ENCODE peak calls at places on chromosomes 12 and 14, in eight cellular contexts. E is activated CD8-positive, alpha-beta T cell treated with anti-CD3 and anti-CD28 coated beads, Interleukin-2, amount 10 ng/mL, durations not matched to agents 7 days and 5 days; H is RCC 7860; T is foreskin fibroblast; D is psoas muscle; L is amygdala; A is hypothalamus; X is anterior cingulate cortex. M is an unnamed sample.
A peak's percentile ranks its signal among the peaks of the same experiment; 100 is the strongest.

GRCh38 chr12:101696477-101697196 is 803 bp upstream of the CHPT1 start:
- DNase-seq in L (no peak), T (peak; percentile 21), X (peak; percentile 42), E (no peak), H (no peak), A (peak; percentile 10), D (peak; percentile 84), M (no peak)

GRCh38 chr12:95998611-95999300 is 2.6 kb upstream of the HAL start:
- DNase-seq in D (no peak), E (peak; percentile 73), L (peak; percentile 8), T (peak; percentile 66), X (peak; percentile 15), A (no peak), H (peak; percentile 31), M (peak; percentile 66)

GRCh38 chr14:39145266-39145966 is 24.7 kb downstream of the TRAPPC6B start:
- DNase-seq in T (no peak), D (no peak), A (no peak), H (no peak), L (no peak), X (no peak), E (no peak), M (no peak)

GRCh38 chr12:55850893-55851292 is 8.2 kb upstream of the MMP19 start:
- DNase-seq in D (no peak), E (no peak), X (no peak), H (no peak), L (no peak), A (no peak), T (peak; percentile 74), M (no peak)

GRCh38 chr14:68957688-68958248 is 21.3 kb downstream of the ACTN1 start:
- DNase-seq in E (no peak), T (no peak), L (no peak), H (no peak), X (no peak), D (no peak), A (no peak), M (no peak)

GRCh38 chr14:76687611-76688372 is 73.5 kb upstream of the VASH1 start:
- DNase-seq in T (peak; percentile 16), H (no peak), L (no peak), E (peak; percentile 8), A (no peak), X (no peak), D (no peak), M (no peak)

GRCh38 chr12:79344855-79345840 is 345.6 kb downstream of the PAWR start:
- DNase-seq in X (no peak), H (peak; percentile 44), T (peak; percentile 46), E (peak; percentile 20), A (no peak), L (no peak), D (no peak), M (peak; percentile 20)

GRCh38 chr12:55659486-55660385 is 23.0 kb downstream of the OR10P1 start:
- DNase-seq in L (no peak), A (no peak), H (no peak), E (no peak), T (peak; percentile 61), X (no peak), D (no peak), M (peak; percentile 31)

GRCh38 chr12:112350593-112351592 is 31.3 kb downstream of the HECTD4 start:
- DNase-seq in D (no peak), A (no peak), X (no peak), H (no peak), T (peak; percentile 54), E (no peak), L (no peak), M (no peak)

GRCh38 chr14:90400904-90401561 is 4.2 kb downstream of the CALM1 start:
- DNase-seq in D (no peak), H (no peak), A (no peak), X (no peak), T (no peak), E (no peak), L (no peak), M (no peak)

GRCh38 chr12:109759076-109759420 is 45.4 kb downstream of the FAM222A start:
- DNase-seq in E (no peak), D (peak; percentile 23), A (no peak), T (no peak), X (no peak), L (no peak), H (no peak), M (peak; percentile 8)

GRCh38 chr12:23055004-23055403 is 430.0 kb downstream of the ETNK1 start:
- DNase-seq in X (no peak), T (no peak), E (no peak), H (peak; percentile 8), L (no peak), A (no peak), D (no peak), M (no peak)

GRCh38 chr14:35944847-35945246 is 118.7 kb downstream of the BRMS1L start:
- DNase-seq in L (no peak), T (no peak), D (no peak), X (no peak), A (no peak), H (no peak), E (peak; percentile 44), M (peak; percentile 38)

GRCh38 chr12:108764540-108765288 is 33.4 kb upstream of the CORO1C start:
- DNase-seq in H (no peak), D (peak; percentile 1), X (no peak), T (no peak), E (no peak), A (no peak), L (no peak), M (no peak)

GRCh38 chr12:63133981-63134380 is 17.0 kb downstream of the AVPR1A start:
- DNase-seq in D (no peak), X (no peak), L (no peak), T (no peak), E (no peak), A (no peak), H (no peak), M (no peak)

GRCh38 chr12:93757792-93758694 is 80.9 kb downstream of the CRADD start:
- DNase-seq in D (no peak), T (no peak), L (no peak), X (no peak), A (no peak), E (no peak), H (no peak), M (no peak)

GRCh38 chr14:28767239-28767850 is 758 bp downstream of the FOXG1 start:
- DNase-seq in A (no peak), D (no peak), X (no peak), E (no peak), H (no peak), L (no peak), T (no peak), M (no peak)

GRCh38 chr14:23153891-23154796 is 29.3 kb downstream of the SLC7A8 start:
- DNase-seq in H (no peak), A (no peak), X (peak; percentile 47), E (no peak), D (peak; percentile 98), L (peak; percentile 29), T (peak; percentile 96), M (no peak)

GRCh38 chr14:99829450-99829849 is 36.2 kb downstream of the EML1 start:
- DNase-seq in L (no peak), E (no peak), D (no peak), X (no peak), H (no peak), A (no peak), T (no peak), M (no peak)

GRCh38 chr12:48266826-48267225 is 63.7 kb upstream of the OR10AD1 start:
- DNase-seq in A (no peak), E (no peak), L (no peak), T (no peak), X (no peak), H (no peak), D (no peak), M (no peak)

GRCh38 chr12:56885316-56885715 is 48.9 kb downstream of the SDR9C7 start:
- DNase-seq in X (no peak), E (no peak), T (no peak), L (no peak), D (no peak), A (no peak), H (no peak), M (no peak)

GRCh38 chr14:70721542-70721941 is 79.8 kb downstream of the TTC9 start:
- DNase-seq in D (no peak), H (no peak), T (peak; percentile 38), L (no peak), X (no peak), E (no peak), A (no peak), M (no peak)

GRCh38 chr14:22877000-22877501 is 5.5 kb downstream of the LRP10 start:
- DNase-seq in X (no peak), T (no peak), E (no peak), H (no peak), L (no peak), A (no peak), D (no peak), M (no peak)

GRCh38 chr12:108911915-108912314 is 32.0 kb downstream of the DAO start:
- DNase-seq in E (no peak), D (no peak), H (no peak), T (no peak), X (no peak), L (no peak), A (no peak), M (no peak)

GRCh38 chr14:22471545-22472121 is 117.4 kb downstream of the DAD1 start:
- DNase-seq in A (no peak), D (no peak), T (peak; percentile 17), H (no peak), E (no peak), X (peak; percentile 25), L (peak; percentile 11), M (no peak)

GRCh38 chr14:105091335-105092123 is 26.3 kb upstream of the GPR132 start:
- DNase-seq in D (no peak), X (no peak), E (no peak), L (no peak), H (peak; percentile 80), T (peak; percentile 66), A (no peak), M (no peak)

GRCh38 chr14:26113930-26114329 is 483.9 kb downstream of the NOVA1 start:
- DNase-seq in E (no peak), T (no peak), X (no peak), A (no peak), D (no peak), H (no peak), L (no peak), M (no peak)

GRCh38 chr14:103721334-103722120 is 5.9 kb downstream of the ZFYVE21 start:
- DNase-seq in H (peak; percentile 62), T (no peak), X (no peak), D (no peak), L (peak; percentile 14), A (no peak), E (no peak), M (no peak)

GRCh38 chr12:58491296-58491695 is 429.0 kb downstream of the LRIG3 start:
- DNase-seq in X (no peak), A (no peak), H (no peak), D (no peak), T (peak; percentile 86), L (no peak), E (no peak), M (no peak)

GRCh38 chr12:115771065-115771464 is 506.4 kb downstream of the MED13L start:
- DNase-seq in T (peak; percentile 72), X (no peak), A (no peak), E (no peak), H (no peak), L (no peak), D (no peak), M (no peak)

GRCh38 chr12:124302807-124303578 is 8.1 kb downstream of the RFLNA start:
- DNase-seq in E (no peak), X (no peak), L (no peak), D (peak; percentile 39), H (no peak), A (no peak), T (no peak), M (no peak)

GRCh38 chr12:123966596-123966995 is 6.0 kb downstream of the CCDC92 start:
- DNase-seq in H (peak; percentile 64), T (peak; percentile 87), L (no peak), X (no peak), D (no peak), E (no peak), A (no peak), M (no peak)

GRCh38 chr12:45502481-45502880 is 227.0 kb upstream of the ARID2 start:
- DNase-seq in A (no peak), H (no peak), E (no peak), T (no peak), X (no peak), D (no peak), L (no peak), M (no peak)

GRCh38 chr12:70784042-70784668 is 136.4 kb downstream of the PTPRR start:
- DNase-seq in X (no peak), D (no peak), E (no peak), T (no peak), L (no peak), A (no peak), H (no peak), M (no peak)

M was measured in activated naive CD4-positive, alpha-beta T cell treated with anti-CD3 and anti-CD28 coated beads, Interleukin-2, amount 10 ng/mL, durations not matched to agents 7 days and 5 days.